ENCODE peak calls at places on chromosomes 7 and 10, in five cellular contexts. V is tibial nerve, K is esophagus squamous epithelium, D is stomach, Q is body of pancreas. A is an unnamed sample.

GRCh38 chr7:17036584-17036983 is 154.8 kb upstream of the AGR3 start:
- DNase-seq in D (no peak), V (no peak), K (no peak), Q (no peak), A (no peak)

GRCh38 chr10:5442056-5442989 is 30.0 kb downstream of the NET1 start:
- DNase-seq in K (no peak), Q (peak; percentile 42), D (no peak), V (no peak), A (no peak)

GRCh38 chr7:129612112-129613015 is 844 bp downstream of the NRF1 start:
- DNase-seq in V (peak; percentile 33), Q (peak; percentile 73), K (no peak), D (peak; percentile 50), A (peak; percentile 73)

GRCh38 chr7:121343302-121343701 is 14.5 kb downstream of the WNT16 start:
- DNase-seq in D (no peak), K (no peak), V (no peak), Q (no peak), A (no peak)

GRCh38 chr7:98110249-98111022 is 3.8 kb downstream of the LMTK2 start:
- DNase-seq in D (peak; percentile 71), V (no peak), Q (peak; percentile 81), K (no peak), A (no peak)

GRCh38 chr7:106124176-106124575 is 12.1 kb upstream of the SYPL1 start:
- DNase-seq in Q (no peak), D (no peak), K (no peak), V (no peak), A (no peak)

GRCh38 chr7:124033093-124033806 is 383 bp upstream of the TMEM229A start:
- DNase-seq in Q (peak; percentile 82), V (no peak), K (no peak), D (peak; percentile 86), A (peak; percentile 84)

GRCh38 chr10:63083904-63084689 is 49.0 kb upstream of the NRBF2 start:
- DNase-seq in K (no peak), Q (peak; percentile 72), V (peak; percentile 25), D (peak; percentile 62), A (no peak)

GRCh38 chr10:126525326-126525725 is 137.0 kb upstream of the ADAM12 start:
- DNase-seq in Q (no peak), K (no peak), D (no peak), V (no peak), A (no peak)

GRCh38 chr7:42931447-42931833 is 534 bp downstream of the PSMA2 start:
- DNase-seq in D (no peak), V (no peak), K (no peak), Q (no peak), A (no peak)

GRCh38 chr7:42932861-42933591 is 850 bp downstream of the MRPL32 start:
- DNase-seq in Q (peak; percentile 47), D (peak; percentile 29), V (no peak), K (no peak), A (no peak)

GRCh38 chr7:42929449-42929848 is 2.5 kb downstream of the PSMA2 start:
- DNase-seq in D (no peak), K (no peak), Q (no peak), V (no peak), A (no peak)

GRCh38 chr7:42930889-42931288 is 1.1 kb downstream of the PSMA2 start:
- DNase-seq in V (no peak), Q (no peak), D (no peak), K (no peak), A (no peak)

GRCh38 chr7:42931834-42932651 is at the start of the genes MRPL32 and PSMA2:
- DNase-seq in Q (peak; percentile 97), K (peak; percentile 84), V (peak; percentile 90), D (peak; percentile 95), A (peak; percentile 98)
- TF ChIP-seq POLR2A in Q (peak; percentile 82), K (no peak), V (no peak), D (peak; percentile 63), A (no peak)

GRCh38 chr7:103988468-103989199 is 824 bp downstream of the RELN start:
- DNase-seq in V (no peak), D (no peak), Q (no peak), K (no peak), A (peak; percentile 58)
- H3K4me3 ChIP-seq in V (peak overlapping the region; percentile 62), D (peak overlapping the region; percentile 56), Q (no peak overlapping the region), K (peak overlapping the region; percentile 39), A (peak overlapping the region; percentile 54)

GRCh38 chr10:95693668-95694534 is at the start of gene TCTN3:
- DNase-seq in Q (peak; percentile 97), V (peak; percentile 93), D (peak; percentile 97), K (peak; percentile 93), A (peak; percentile 99)
- TF ChIP-seq POLR2A in Q (peak; percentile 84), V (no peak), D (peak; percentile 39), K (no peak), A (peak; percentile 84)

DNA sequence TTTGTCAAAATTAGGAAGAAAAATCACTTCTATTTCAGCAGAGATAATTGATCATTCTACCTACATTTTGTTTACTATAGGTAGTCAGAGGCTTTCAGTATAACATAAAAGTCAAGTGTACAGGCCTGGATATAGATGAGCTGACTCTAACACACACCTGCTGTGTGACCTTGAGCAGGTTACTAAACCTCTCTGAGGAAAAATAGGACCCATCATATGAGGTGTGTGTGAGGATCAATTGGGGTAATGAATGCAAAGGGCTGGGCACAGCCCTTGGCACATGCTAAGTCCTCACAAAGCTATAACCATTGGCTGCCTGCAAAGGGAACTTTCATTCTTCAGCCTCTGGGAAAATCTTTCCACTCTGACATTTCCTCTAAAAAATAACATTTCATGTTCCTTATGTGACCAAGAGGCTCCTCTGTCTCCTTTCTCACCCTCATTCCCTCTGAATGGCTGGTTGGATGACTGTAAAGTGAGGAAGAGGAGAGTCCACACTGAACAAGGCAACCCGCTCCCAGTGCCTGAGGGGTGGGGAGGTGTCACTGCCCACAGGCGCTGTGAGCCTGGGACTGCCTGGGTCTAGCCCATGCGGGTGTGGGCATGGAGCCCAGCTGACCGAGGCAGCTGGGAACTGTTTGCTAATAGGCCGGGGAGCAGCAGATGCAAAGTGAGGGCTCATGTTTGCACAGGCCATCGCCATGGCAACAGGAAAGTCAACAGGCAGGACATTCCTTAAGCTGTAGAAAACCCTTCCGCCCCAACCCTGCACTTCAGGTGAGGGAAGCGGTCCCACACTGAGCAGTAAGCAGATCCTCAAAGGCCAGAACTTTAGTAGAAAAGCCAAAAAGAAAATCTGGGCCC is 36.8 kb downstream of the MYOF start:
- DNase-seq in K (peak; percentile 43), Q (peak; percentile 100), D (peak; percentile 97), V (peak; percentile 90), A (peak; percentile 89)
- H3K4me3 ChIP-seq in K (no peak overlapping the region), Q (no peak overlapping the region), D (no peak overlapping the region), V (no peak overlapping the region), A (no peak overlapping the region)

GRCh38 chr7:28410628-28411578 is 1.4 kb upstream of the CREB5 start:
- DNase-seq in D (no peak), V (peak; percentile 37), Q (peak; percentile 30), K (no peak), A (no peak)

GRCh38 chr7:28409716-28410627 is 2.3 kb upstream of the CREB5 start:
- DNase-seq in Q (peak; percentile 42), K (no peak), V (peak; percentile 43), D (peak; percentile 27), A (peak; percentile 89)

GRCh38 chr7:28408105-28408973 is 4.0 kb upstream of the CREB5 start:
- DNase-seq in D (no peak), Q (peak; percentile 6), V (no peak), K (no peak), A (peak; percentile 57)

GRCh38 chr7:28407643-28408042 is 4.7 kb upstream of the CREB5 start:
- DNase-seq in V (no peak), K (no peak), Q (peak; percentile 12), D (no peak), A (no peak)

GRCh38 chr7:28408974-28409715 is 3.2 kb upstream of the CREB5 start:
- DNase-seq in V (peak; percentile 96), K (peak; percentile 39), D (peak; percentile 78), Q (peak; percentile 95), A (peak; percentile 91)
- TF ChIP-seq POLR2A in V (peak; percentile 86), K (no peak), D (no peak), Q (peak; percentile 77), A (no peak)

DNA sequence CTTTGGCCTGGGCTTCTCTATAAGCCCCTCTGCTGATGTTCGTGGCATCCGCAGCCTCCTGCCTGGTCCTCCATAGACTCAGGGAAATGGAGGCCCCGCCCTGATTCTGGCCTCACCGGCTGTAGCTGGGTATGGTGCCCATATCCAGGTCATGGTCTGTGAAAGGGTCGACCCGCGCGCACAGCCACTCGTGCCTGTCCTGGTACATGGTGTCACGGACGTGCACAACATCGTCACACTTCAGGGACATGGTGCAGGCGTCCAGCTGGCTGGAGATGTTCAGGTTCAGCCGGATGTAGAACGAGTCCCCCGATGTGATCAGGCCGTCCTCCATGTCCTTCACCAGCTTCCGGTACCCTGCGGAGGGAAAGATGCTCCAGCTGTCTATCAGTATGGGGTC is 75.1 kb upstream of the GNA12 start:
- DNase-seq in V (no peak), D (no peak), Q (no peak), K (no peak), A (no peak)
- H3K4me3 ChIP-seq in V (no peak overlapping the region), D (no peak overlapping the region), Q (no peak overlapping the region), K (no peak overlapping the region), A (no peak overlapping the region)

GRCh38 chr10:80202934-80203834 is 2.2 kb downstream of the ANXA11 start:
- DNase-seq in D (peak; percentile 73), Q (peak; percentile 75), V (no peak), K (no peak), A (no peak)
- TF ChIP-seq POLR2A in D (no peak), Q (peak; percentile 64), V (no peak), K (no peak), A (peak; percentile 13)

GRCh38 chr10:98368644-98369043 is 46.3 kb downstream of the PYROXD2 start:
- DNase-seq in D (no peak), Q (no peak), K (no peak), V (no peak), A (no peak)

GRCh38 chr10:98373691-98374090 is 41.3 kb downstream of the PYROXD2 start:
- DNase-seq in Q (no peak), D (no peak), K (no peak), V (no peak), A (peak; percentile 2)

GRCh38 chr10:98369801-98370200 is 45.2 kb downstream of the PYROXD2 start:
- DNase-seq in K (no peak), Q (no peak), V (no peak), D (no peak), A (no peak)

GRCh38 chr10:98373260-98373659 is 41.7 kb downstream of the PYROXD2 start:
- DNase-seq in K (no peak), D (no peak), V (no peak), Q (no peak), A (no peak)

GRCh38 chr10:98371421-98371820 is 43.6 kb downstream of the PYROXD2 start:
- DNase-seq in Q (no peak), D (no peak), V (no peak), K (no peak), A (no peak)
- H3K4me3 ChIP-seq in Q (no peak overlapping the region), D (no peak overlapping the region), V (no peak overlapping the region), K (no peak overlapping the region), A (no peak overlapping the region)

A was measured in upper lobe of left lung.